ENCODE peak calls at places on chromosomes 13 and 19, in eight cellular contexts. G is Caki2; O is activated T-cell treated with anti-CD3 and anti-CD28 coated beads for 1 hour; H is activated naive CD4-positive, alpha-beta T cell; B is central memory CD8-positive, alpha-beta T cell; V is activated CD4-positive, alpha-beta T cell treated with anti-CD3 and anti-CD28 coated beads for 4 hours; Q is activated T-helper 2 cell treated with anti-CD3 and anti-CD28 coated beads, Interferon-gamma antibody, Interleukin-2, Interleukin-4, amounts not matched to agents 10 μg/mL and 5 μg/mL and 100 μg/mL, durations not matched to agents 14 hours and 24 hours and 36 hours; F is activated CD8-positive, alpha-beta memory T cell treated with anti-CD3 and anti-CD28 coated beads for 48 hours. S is an unnamed sample.
A peak's percentile ranks its signal among the peaks of the same experiment; 100 is the strongest.

GRCh38 chr13:64633948-64634347 is 2596.2 kb downstream of the PCDH9 start:
- DNase-seq in V (no peak), Q (no peak), B (no peak), F (no peak), H (no peak), O (no peak), G (no peak), S (no peak)

GRCh38 chr19:31448221-31448657 is 99.0 kb upstream of the TSHZ3 start:
- DNase-seq in H (no peak), Q (no peak), F (no peak), B (no peak), G (peak; percentile 52), O (no peak), V (no peak), S (peak; percentile 25)

GRCh38 chr13:43363156-43363918 is 340.0 kb downstream of the DNAJC15 start:
- DNase-seq in G (no peak), F (no peak), Q (no peak), V (no peak), O (no peak), B (no peak), H (no peak), S (no peak)

GRCh38 chr19:24069907-24070657 is 16.9 kb upstream of the ZNF254 start:
- DNase-seq in Q (no peak), G (no peak), H (no peak), O (no peak), V (no peak), B (no peak), F (no peak), S (no peak)

GRCh38 chr19:1750343-1751021 is 2.8 kb upstream of the ONECUT3 start:
- DNase-seq in O (no peak), G (no peak), B (no peak), V (no peak), F (no peak), Q (no peak), H (no peak), S (no peak)

GRCh38 chr13:52173373-52173772 is 14.0 kb upstream of the NEK3 start:
- DNase-seq in B (no peak), F (no peak), G (no peak), Q (no peak), H (no peak), O (no peak), V (no peak), S (no peak)

GRCh38 chr13:79681069-79681468 is 200.1 kb downstream of the NDFIP2 start:
- DNase-seq in G (no peak), B (no peak), H (no peak), F (no peak), O (no peak), V (no peak), Q (no peak), S (no peak)

GRCh38 chr13:113209336-113209879 is at the start of gene CUL4A:
- DNase-seq in H (peak; percentile 41), O (peak; percentile 64), Q (peak; percentile 68), V (peak; percentile 70), B (no peak), F (peak; percentile 56), G (no peak), S (peak; percentile 85)

GRCh38 chr19:912181-913079 is 589 bp downstream of the R3HDM4 start:
- DNase-seq in G (no peak), V (no peak), H (no peak), F (no peak), B (no peak), O (no peak), Q (no peak), S (no peak)

GRCh38 chr19:15324791-15325519 is 7.4 kb downstream of the BRD4 start:
- DNase-seq in V (no peak), G (no peak), O (no peak), B (no peak), Q (no peak), H (no peak), F (no peak), S (no peak)

GRCh38 chr13:27789495-27790303 is 2.6 kb upstream of the GSX1 start:
- DNase-seq in V (no peak), O (no peak), B (no peak), G (no peak), H (no peak), F (no peak), Q (no peak), S (no peak)

GRCh38 chr19:43809762-43810696 is 7.8 kb upstream of the LYPD5 start:
- DNase-seq in O (no peak), B (no peak), Q (no peak), V (no peak), H (no peak), G (peak; percentile 45), F (no peak), S (peak; percentile 66)

GRCh38 chr13:100608906-100609305 is 20.3 kb upstream of the GGACT start:
- DNase-seq in H (no peak), G (no peak), V (no peak), Q (peak; percentile 42), O (no peak), F (no peak), B (no peak), S (no peak)

GRCh38 chr19:5122121-5122400 is 153.1 kb downstream of the KDM4B start:
- DNase-seq in O (no peak), B (no peak), H (no peak), Q (no peak), V (no peak), G (no peak), F (no peak), S (no peak)

GRCh38 chr19:33429891-33430673 is 56.6 kb downstream of the CEBPG start:
- DNase-seq in G (no peak), O (no peak), B (no peak), V (no peak), F (no peak), Q (no peak), H (no peak), S (no peak)

GRCh38 chr13:42405665-42406390 is 133.9 kb downstream of the AKAP11 start:
- DNase-seq in F (no peak), B (no peak), G (peak; percentile 24), Q (no peak), V (peak; percentile 64), O (no peak), H (no peak), S (no peak)

GRCh38 chr19:56840452-56841193 is at the start of the genes PEG3 and ZIM2:
- DNase-seq in V (no peak), G (no peak), Q (no peak), F (no peak), O (no peak), H (no peak), B (no peak), S (no peak)

GRCh38 chr19:4909172-4909896 is at the start of gene UHRF1:
- DNase-seq in B (no peak), Q (peak; percentile 52), F (peak; percentile 67), V (no peak), H (peak; percentile 28), O (no peak), G (peak; percentile 65), S (no peak)

GRCh38 chr13:70171151-70171550 is 62.9 kb upstream of the KLHL1 start:
- DNase-seq in B (no peak), O (no peak), V (no peak), H (no peak), F (no peak), Q (no peak), G (no peak), S (peak; percentile 50)

GRCh38 chr19:10193666-10194499 is 870 bp downstream of the DNMT1 start:
- DNase-seq in F (peak; percentile 32), B (no peak), H (no peak), Q (no peak), V (peak; percentile 21), O (peak; percentile 12), G (peak; percentile 20), S (no peak)

GRCh38 chr13:98942485-98942884 is 35.4 kb downstream of the DOCK9 start:
- DNase-seq in G (no peak), Q (no peak), B (no peak), F (no peak), V (no peak), H (no peak), O (no peak), S (no peak)

GRCh38 chr19:19866599-19867248 is 1.0 kb downstream of the ZNF253 start:
- DNase-seq in O (peak; percentile 8), Q (peak; percentile 43), H (no peak), F (no peak), V (peak; percentile 27), B (peak; percentile 30), G (peak; percentile 9), S (no peak)

GRCh38 chr13:27973291-27973690 is 4.2 kb upstream of the CDX2 start:
- DNase-seq in O (no peak), H (no peak), F (no peak), Q (no peak), B (no peak), V (no peak), G (no peak), S (no peak)

GRCh38 chr19:16001481-16002312 is 52.9 kb downstream of the OR10H4 start:
- DNase-seq in Q (peak; percentile 44), H (no peak), V (peak; percentile 27), G (no peak), F (peak; percentile 15), B (no peak), O (no peak), S (no peak)

GRCh38 chr13:50911051-50911690 is 1.6 kb downstream of the RNASEH2B start:
- DNase-seq in H (no peak), B (no peak), V (no peak), Q (no peak), O (no peak), F (no peak), G (peak; percentile 4), S (no peak)

GRCh38 chr13:25232937-25233515 is 54.3 kb downstream of the MTMR6 start:
- DNase-seq in H (no peak), O (no peak), G (peak; percentile 55), V (no peak), B (no peak), F (no peak), Q (no peak), S (peak; percentile 62)

GRCh38 chr13:58181111-58181510 is 549.6 kb downstream of the PCDH17 start:
- DNase-seq in V (no peak), H (no peak), Q (no peak), O (no peak), G (no peak), B (no peak), F (no peak), S (no peak)

GRCh38 chr13:39900106-39900750 is 244.8 kb downstream of the COG6 start:
- DNase-seq in H (no peak), V (no peak), F (no peak), Q (no peak), O (no peak), G (no peak), B (no peak), S (no peak)

GRCh38 chr19:40907968-40908735 is 26.1 kb upstream of the CYP2A7 start:
- DNase-seq in Q (no peak), G (no peak), H (no peak), O (peak; percentile 64), F (peak; percentile 9), B (peak; percentile 32), V (peak; percentile 24), S (no peak)

GRCh38 chr13:29496241-29496712 is 99.2 kb downstream of the SLC7A1 start:
- DNase-seq in Q (no peak), G (no peak), F (no peak), B (no peak), O (no peak), V (no peak), H (no peak), S (peak; percentile 82)

GRCh38 chr13:99859178-99860177 is 112.1 kb downstream of the ZIC5 start:
- DNase-seq in O (no peak), V (no peak), Q (no peak), B (peak; percentile 45), F (peak; percentile 49), G (no peak), H (no peak), S (no peak)

GRCh38 chr19:48821633-48822032 is 10.8 kb upstream of the BCAT2 start:
- DNase-seq in V (no peak), Q (no peak), B (no peak), O (no peak), H (no peak), G (no peak), F (no peak), S (no peak)

GRCh38 chr19:9939301-9939913 is 3.1 kb upstream of the OLFM2 start:
- DNase-seq in Q (no peak), G (no peak), H (no peak), F (no peak), V (no peak), B (no peak), O (no peak), S (peak; percentile 53)

GRCh38 chr19:53953383-53953782 is 9.4 kb upstream of the CACNG8 start:
- DNase-seq in O (no peak), H (no peak), Q (no peak), V (no peak), B (no peak), F (no peak), G (no peak), S (no peak)

S was measured in T47D.